ENCODE peak calls at places on chromosomes 12 and 14, in nine cellular contexts. F is aorta; E is CD4-positive, CD25-positive, alpha-beta regulatory T cell; Q is breast epithelium; A is fibroblast of mammary gland; Y is left ventricle myocardium inferior; K is transverse colon; D is astrocyte of the cerebellum; B is heart left ventricle. W is an unnamed sample.

GRCh38 chr12:40001406-40001805 is 104.5 kb downstream of the SLC2A13 start:
- DNase-seq in Q (no peak), K (no peak), A (no peak), F (no peak), Y (no peak), E (no peak), D (no peak), B (no peak), W (no peak)

GRCh38 chr14:65336191-65336591 is 76.3 kb upstream of the FUT8 start:
- DNase-seq in A (peak; percentile 76), E (peak; percentile 83), Y (no peak), F (no peak), B (no peak), Q (no peak), K (no peak), D (no peak), W (no peak)

GRCh38 chr12:95994476-95994875 is 1.7 kb downstream of the HAL start:
- DNase-seq in A (no peak), D (no peak), B (no peak), Y (no peak), F (no peak), K (no peak), Q (no peak), E (no peak), W (no peak)

GRCh38 chr12:46124132-46124847 is 133.9 kb upstream of the SCAF11 start:
- DNase-seq in Q (no peak), B (no peak), E (no peak), D (no peak), F (no peak), K (no peak), A (peak; percentile 3), Y (no peak), W (no peak)

GRCh38 chr14:97106166-97106565 is 309.0 kb downstream of the VRK1 start:
- DNase-seq in Q (no peak), B (no peak), Y (no peak), A (no peak), E (no peak), K (no peak), D (no peak), F (no peak), W (no peak)

GRCh38 chr12:27571463-27571862 is 47.5 kb downstream of the PPFIBP1 start:
- DNase-seq in Q (no peak), D (peak; percentile 91), E (no peak), Y (no peak), B (no peak), K (no peak), A (peak; percentile 98), F (no peak), W (peak; percentile 88)

GRCh38 chr14:22471545-22472121 is 117.4 kb downstream of the DAD1 start:
- DNase-seq in A (peak; percentile 37), E (no peak), Q (no peak), F (no peak), B (no peak), D (no peak), K (peak; percentile 46), Y (peak; percentile 38), W (peak; percentile 65)

GRCh38 chr12:110199360-110200123 is 75.4 kb downstream of the IFT81 start:
- DNase-seq in F (no peak), D (peak; percentile 50), A (peak; percentile 75), Q (no peak), B (no peak), Y (no peak), E (peak; percentile 46), K (no peak), W (peak; percentile 13)

GRCh38 chr12:93173178-93173957 is 204.4 kb upstream of the NUDT4 start:
- DNase-seq in D (no peak), E (no peak), Q (no peak), Y (no peak), B (no peak), A (peak; percentile 97), F (no peak), K (no peak), W (no peak)

GRCh38 chr14:94170151-94170550 is 4.0 kb upstream of the PPP4R4 start:
- DNase-seq in A (no peak), E (no peak), K (no peak), F (no peak), B (no peak), Q (no peak), D (no peak), Y (no peak), W (no peak)
- H3K4me3 ChIP-seq in A (no peak overlapping the region), E (no peak overlapping the region), K (no peak overlapping the region), F (no peak overlapping the region), B (no peak overlapping the region), Q (no peak overlapping the region), D (no peak overlapping the region), Y (no peak overlapping the region), W (no peak overlapping the region)

DNA sequence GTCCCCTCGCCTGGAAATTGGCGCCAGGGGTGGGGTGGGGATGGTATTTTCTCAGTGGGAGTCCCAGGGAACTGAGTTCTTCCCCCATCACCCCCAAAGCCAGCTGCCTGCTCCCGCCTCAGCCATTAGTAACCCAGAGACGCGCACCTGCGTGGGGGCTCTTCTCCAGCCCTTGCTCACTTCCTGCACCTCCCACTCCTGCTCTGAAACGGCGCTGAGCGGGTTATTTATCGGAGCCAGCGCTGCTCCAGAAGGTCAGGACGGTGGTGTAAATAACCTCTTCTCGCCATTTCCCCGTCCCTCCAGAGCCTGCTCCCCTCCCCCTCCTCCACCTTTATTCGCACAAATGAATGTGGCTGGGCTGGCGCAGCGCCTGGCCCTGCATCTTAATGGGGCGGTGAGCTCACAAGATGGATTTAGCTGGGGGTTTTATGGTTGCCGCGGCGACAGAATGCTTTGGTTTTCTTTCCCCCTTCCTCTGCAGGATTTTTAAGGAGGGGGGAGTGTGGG is 12.2 kb downstream of the GPR84 start:
- DNase-seq in A (peak; percentile 75), F (peak; percentile 86), E (peak; percentile 45), D (peak; percentile 84), K (peak; percentile 30), Q (no peak), B (peak; percentile 74), Y (peak; percentile 47), W (no peak)
- H3K4me3 ChIP-seq in A (no peak overlapping the region), F (no peak overlapping the region), E (peak overlapping the region; percentile 13), D (peak overlapping the region; percentile 27), K (no peak overlapping the region), Q (no peak overlapping the region), B (peak overlapping the region; percentile 40), Y (peak overlapping the region; percentile 51), W (no peak overlapping the region)

DNA sequence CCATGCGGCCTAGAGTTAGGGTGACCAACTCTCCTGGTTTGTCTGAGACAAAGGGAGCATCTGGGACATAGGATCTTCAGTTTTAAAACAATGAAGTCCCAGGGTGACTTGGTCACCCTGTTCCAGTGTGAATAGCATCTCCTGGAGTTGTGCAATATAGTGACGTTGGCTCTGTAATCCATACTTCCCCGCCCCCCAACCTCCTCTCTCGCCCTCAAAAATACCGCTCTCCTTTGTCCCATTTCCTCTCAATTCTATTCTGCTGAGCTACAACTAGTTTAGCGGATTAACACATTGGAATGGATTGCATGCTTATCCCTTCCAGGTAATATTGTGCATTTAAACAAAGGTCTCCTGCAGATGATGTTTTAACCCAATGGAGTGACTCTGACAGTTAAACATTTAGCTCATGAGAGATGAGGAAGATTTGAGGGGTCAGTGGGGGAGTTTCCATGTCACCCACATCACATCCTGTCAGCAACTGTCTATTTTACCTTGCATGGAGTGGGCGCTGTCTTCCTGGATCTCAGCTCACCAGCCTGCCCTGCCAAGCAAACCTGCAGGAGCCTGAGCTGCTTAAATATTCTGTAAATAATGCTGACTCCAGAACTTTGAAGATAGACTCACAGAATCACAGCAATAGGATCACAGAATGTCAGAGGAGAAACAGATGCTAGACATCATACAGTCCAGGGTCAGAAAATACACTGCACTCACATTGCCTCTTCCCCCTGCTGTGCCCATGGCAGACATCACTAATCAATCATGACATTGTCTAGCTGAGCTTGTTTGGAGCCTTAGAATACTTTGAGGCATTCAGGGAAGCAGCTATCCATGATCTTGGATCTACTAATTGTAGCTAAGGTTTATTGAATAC is 43.0 kb downstream of the MAP1LC3B2 start:
- DNase-seq in K (no peak), Q (no peak), F (peak; percentile 1), A (peak; percentile 77), Y (no peak), B (no peak), E (no peak), D (no peak), W (peak; percentile 17)
- H3K4me3 ChIP-seq in K (no peak overlapping the region), Q (no peak overlapping the region), F (no peak overlapping the region), A (no peak overlapping the region), Y (no peak overlapping the region), B (no peak overlapping the region), E (no peak overlapping the region), D (no peak overlapping the region), W (no peak overlapping the region)

DNA sequence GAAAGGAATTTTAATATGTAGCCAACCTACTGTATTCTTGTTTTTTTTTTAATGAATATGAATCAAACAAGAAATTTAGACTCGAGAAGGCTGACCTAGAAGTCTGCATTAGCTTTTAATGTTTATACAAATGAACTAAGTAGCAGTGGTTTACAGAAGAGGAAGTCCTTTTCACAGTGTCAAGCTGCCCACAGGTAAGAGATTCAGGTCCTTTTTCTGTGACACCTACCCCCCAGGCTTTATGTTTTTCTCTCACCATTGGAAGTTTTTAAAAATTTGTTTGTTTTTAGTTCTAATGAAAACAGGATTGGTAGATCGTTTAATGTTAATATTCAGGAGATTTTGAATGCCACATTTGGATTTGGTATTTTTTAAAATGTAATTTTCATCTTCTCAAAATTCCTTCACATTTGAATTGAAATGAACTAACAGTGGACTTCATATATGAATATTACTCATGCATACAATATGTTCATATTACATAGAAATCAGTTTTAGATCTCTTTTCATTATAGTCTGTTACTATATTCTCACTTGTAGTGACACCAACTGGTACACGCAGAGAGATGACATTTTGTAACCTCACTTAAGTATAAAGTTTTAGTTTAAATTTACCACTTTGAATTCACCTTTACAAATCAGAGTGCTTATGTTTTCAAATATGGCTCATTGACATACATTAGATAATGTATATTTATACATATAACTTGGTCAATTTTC is 29.7 kb downstream of the ATF7IP start:
- DNase-seq in F (no peak), A (no peak), B (no peak), Q (no peak), E (no peak), K (no peak), Y (no peak), D (no peak), W (no peak)
- H3K4me3 ChIP-seq in F (no peak overlapping the region), A (no peak overlapping the region), B (peak overlapping the region; percentile 28), Q (no peak overlapping the region), E (peak overlapping the region; percentile 78), K (no peak overlapping the region), Y (peak overlapping the region; percentile 51), D (no peak overlapping the region), W (no peak overlapping the region)